ENCODE peak calls at places on chromosome 13, in nine cellular contexts. C is endothelial cell, O is AG10803, P is PC-3, N is colonic mucosa, K is heart right ventricle, L is coronary artery, E is natural killer cell, D is B cell. G is an unnamed sample.

GRCh38 chr13:113275387-113275786 is 21.7 kb upstream of the LAMP1 start:
- DNase-seq in C (peak; percentile 55), O (peak; percentile 58), P (peak; percentile 69), N (peak; percentile 39), K (no peak), L (no peak), E (no peak), D (peak; percentile 31), G (peak; percentile 76)

GRCh38 chr13:45269204-45269603 is 68.4 kb upstream of the KCTD4 start:
- DNase-seq in C (no peak), O (peak; percentile 33), P (peak; percentile 44), N (no peak), K (no peak), L (no peak), E (no peak), D (no peak), G (no peak)

GRCh38 chr13:36345438-36346221 is 564 bp downstream of the SPART start:
- DNase-seq in C (peak; percentile 37), O (peak; percentile 91), P (no peak), N (peak; percentile 51), K (peak; percentile 30), L (peak; percentile 85), E (peak; percentile 51), D (peak; percentile 65), G (peak; percentile 78)

GRCh38 chr13:46119883-46120614 is 15.2 kb upstream of the CPB2 start:
- DNase-seq in C (no peak), O (no peak), P (peak; percentile 56), N (no peak), K (no peak), L (no peak), E (no peak), D (no peak), G (peak; percentile 0)

GRCh38 chr13:36131931-36132297 is 732 bp upstream of the DCLK1 start:
- DNase-seq in C (no peak), O (peak; percentile 2), P (no peak), N (peak; percentile 29), K (peak; percentile 65), L (peak; percentile 82), E (no peak), D (no peak), G (no peak)

GRCh38 chr13:95154441-95154886 is 146.8 kb downstream of the ABCC4 start:
- DNase-seq in C (no peak), O (peak; percentile 29), P (peak; percentile 90), N (no peak), K (no peak), L (no peak), E (no peak), D (no peak), G (peak; percentile 18)

GRCh38 chr13:85386424-85386823 is 412.8 kb downstream of the SLITRK6 start:
- DNase-seq in C (no peak), O (no peak), P (no peak), N (no peak), K (no peak), L (no peak), E (no peak), D (no peak), G (no peak)

GRCh38 chr13:113552786-113553540 is 31.6 kb upstream of the TFDP1 start:
- DNase-seq in C (peak; percentile 43), O (no peak), P (no peak), N (peak; percentile 13), K (no peak), L (peak; percentile 35), E (no peak), D (no peak), G (no peak)

GRCh38 chr13:21546372-21546771 is 57.6 kb downstream of the MICU2 start:
- DNase-seq in C (no peak), O (peak; percentile 60), P (no peak), N (no peak), K (no peak), L (no peak), E (no peak), D (no peak), G (no peak)

GRCh38 chr13:101626925-101627555 is 174.6 kb downstream of the ITGBL1 start:
- DNase-seq in C (no peak), O (no peak), P (peak; percentile 7), N (no peak), K (no peak), L (no peak), E (no peak), D (peak; percentile 36), G (no peak)

GRCh38 chr13:28282451-28282850 is 144.1 kb downstream of the PAN3 start:
- DNase-seq in C (no peak), O (no peak), P (no peak), N (no peak), K (no peak), L (no peak), E (no peak), D (no peak), G (no peak)

GRCh38 chr13:54301085-54301484 is 1272.5 kb downstream of the OLFM4 start:
- DNase-seq in C (no peak), O (no peak), P (no peak), N (no peak), K (no peak), L (no peak), E (no peak), D (no peak), G (no peak)

DNA sequence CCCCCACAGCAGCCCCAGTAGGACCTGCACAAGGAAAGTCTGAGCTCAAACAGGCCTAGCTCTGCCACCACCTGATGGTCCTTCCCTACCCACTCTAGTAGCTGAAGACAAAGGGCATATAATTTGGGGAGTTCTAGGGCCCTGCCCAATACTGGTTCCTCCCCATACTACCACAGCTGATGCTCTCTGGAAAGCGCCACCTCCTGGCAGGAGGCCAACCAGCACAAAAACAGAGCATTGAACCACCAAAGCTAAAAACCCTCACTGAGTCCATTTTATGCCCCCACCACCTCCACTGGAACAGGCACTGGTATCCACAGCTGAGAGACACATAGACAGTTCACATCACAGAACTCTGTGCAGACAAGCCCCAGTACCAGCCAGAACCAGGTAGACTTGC is 1276.8 kb downstream of the OLFM4 start:
- DNase-seq in C (no peak), O (no peak), P (no peak), N (no peak), K (no peak), L (no peak), E (no peak), D (no peak), G (no peak)
- TF ChIP-seq CTCF in C (no peak), O (no peak), P (no peak), N (no peak), K (no peak), L (no peak), E (no peak), D (no peak), G (no peak)

GRCh38 chr13:98468929-98469328 is 108.0 kb downstream of the STK24 start:
- DNase-seq in C (no peak), O (no peak), P (no peak), N (no peak), K (no peak), L (peak; percentile 47), E (no peak), D (no peak), G (no peak)

GRCh38 chr13:98466634-98467236 is 110.2 kb downstream of the STK24 start:
- DNase-seq in C (peak; percentile 83), O (peak; percentile 45), P (peak; percentile 50), N (no peak), K (peak; percentile 47), L (no peak), E (no peak), D (no peak), G (peak; percentile 49)

GRCh38 chr13:98467263-98467985 is 109.5 kb downstream of the STK24 start:
- DNase-seq in C (no peak), O (no peak), P (no peak), N (no peak), K (no peak), L (no peak), E (no peak), D (no peak), G (no peak)

GRCh38 chr13:98470920-98471319 is 106.0 kb downstream of the STK24 start:
- DNase-seq in C (no peak), O (no peak), P (no peak), N (no peak), K (no peak), L (no peak), E (no peak), D (no peak), G (no peak)

DNA sequence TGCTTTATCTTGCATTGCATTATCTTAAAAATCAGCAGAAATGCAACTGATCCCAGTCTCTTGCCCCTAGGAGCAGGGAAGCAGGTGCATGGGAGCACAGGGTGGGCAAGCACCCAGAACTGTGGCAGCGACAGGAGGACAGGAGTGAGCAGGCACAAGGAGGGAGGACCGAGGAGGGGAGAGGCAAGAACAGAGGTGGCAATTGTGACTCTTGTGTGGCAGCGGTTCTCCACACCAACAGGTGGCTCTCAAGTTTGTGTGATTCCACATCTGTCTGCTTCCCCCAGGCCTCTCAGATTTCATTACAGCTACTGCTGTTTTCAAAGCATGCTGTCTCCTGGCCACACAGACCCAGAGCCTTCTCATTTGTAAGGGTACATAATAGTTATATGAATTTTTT is 108.6 kb downstream of the STK24 start:
- DNase-seq in C (no peak), O (no peak), P (no peak), N (no peak), K (no peak), L (no peak), E (no peak), D (no peak), G (no peak)
- TF ChIP-seq CTCF in C (no peak), O (no peak), P (no peak), N (no peak), K (no peak), L (no peak), E (no peak), D (no peak), G (no peak)

GRCh38 chr13:39998166-39998565 is 342.7 kb downstream of the COG6 start:
- DNase-seq in C (no peak), O (no peak), P (no peak), N (no peak), K (no peak), L (no peak), E (no peak), D (no peak), G (no peak)
- TF ChIP-seq CTCF in C (no peak), O (no peak), P (no peak), N (no peak), K (no peak), L (no peak), E (no peak), D (no peak), G (no peak)

GRCh38 chr13:71863249-71863648 is 3.8 kb downstream of the DACH1 start:
- DNase-seq in C (no peak), O (no peak), P (no peak), N (no peak), K (no peak), L (no peak), E (no peak), D (no peak), G (no peak)

GRCh38 chr13:71860547-71861131 is 6.4 kb downstream of the DACH1 start:
- DNase-seq in C (no peak), O (no peak), P (no peak), N (no peak), K (no peak), L (no peak), E (no peak), D (no peak), G (no peak)

GRCh38 chr13:71864094-71864980 is 2.7 kb downstream of the DACH1 start:
- DNase-seq in C (peak; percentile 52), O (no peak), P (no peak), N (peak; percentile 91), K (peak; percentile 65), L (no peak), E (no peak), D (peak; percentile 9), G (no peak)

GRCh38 chr13:71858647-71859046 is 8.4 kb downstream of the DACH1 start:
- DNase-seq in C (no peak), O (no peak), P (no peak), N (no peak), K (no peak), L (no peak), E (no peak), D (no peak), G (no peak)

GRCh38 chr13:71861769-71862168 is 5.2 kb downstream of the DACH1 start:
- DNase-seq in C (no peak), O (no peak), P (no peak), N (no peak), K (no peak), L (no peak), E (no peak), D (no peak), G (no peak)
- TF ChIP-seq CTCF in C (no peak), O (no peak), P (no peak), N (no peak), K (no peak), L (no peak), E (no peak), D (no peak), G (no peak)